ENCODE peak calls at places on chromosomes 5 and 9, in ten cellular contexts. C is endothelial cell, A is psoas muscle, E is RPMI7951, B is WTC11, M is GM03348, F is heart right ventricle, Q is fibroblast of mammary gland, Z is smooth muscle cell of the brain vasculature, I is AG20443. T is an unnamed sample.

GRCh38 chr5:128572546-128573339 is 34.7 kb upstream of the FBN2 start:
- DNase-seq in C (no peak), A (no peak), E (no peak), B (no peak), M (no peak), F (no peak), Q (peak; percentile 68), Z (no peak), I (no peak), T (no peak)

GRCh38 chr9:77176106-77176505 is 1.2 kb upstream of the VPS13A start:
- DNase-seq in C (no peak), A (no peak), E (no peak), B (no peak), M (no peak), F (no peak), Q (no peak), Z (no peak), I (no peak), T (no peak)

GRCh38 chr5:141714542-141715303 is 32.7 kb upstream of the ARAP3 start:
- DNase-seq in C (no peak), A (no peak), E (peak; percentile 24), B (no peak), M (no peak), F (no peak), Q (no peak), Z (no peak), I (no peak), T (no peak)

GRCh38 chr5:8123559-8123958 is 254.6 kb downstream of the MTRR start:
- DNase-seq in C (no peak), A (no peak), E (no peak), B (no peak), M (no peak), F (no peak), Q (no peak), Z (no peak), I (no peak), T (no peak)

GRCh38 chr5:140130949-140131733 is 5.4 kb downstream of the IGIP start:
- DNase-seq in C (no peak), A (no peak), E (no peak), B (no peak), M (no peak), F (no peak), Q (no peak), Z (no peak), I (no peak), T (no peak)

GRCh38 chr5:172478256-172478655 is 23.9 kb upstream of the SH3PXD2B start:
- DNase-seq in C (no peak), A (no peak), E (no peak), B (no peak), M (no peak), F (no peak), Q (no peak), Z (no peak), I (no peak), T (no peak)

GRCh38 chr9:70574222-70574837 is 159.9 kb upstream of the KLF9 start:
- DNase-seq in C (no peak), A (peak; percentile 48), E (no peak), B (no peak), M (peak; percentile 47), F (no peak), Q (peak; percentile 94), Z (no peak), I (peak; percentile 69), T (no peak)

GRCh38 chr5:72453260-72453775 is 53.9 kb downstream of the ZNF366 start:
- DNase-seq in C (no peak), A (no peak), E (no peak), B (no peak), M (peak; percentile 16), F (no peak), Q (no peak), Z (no peak), I (peak; percentile 31), T (no peak)

GRCh38 chr9:97502984-97503861 is 1.8 kb downstream of the TMOD1 start:
- DNase-seq in C (no peak), A (no peak), E (no peak), B (peak; percentile 28), M (no peak), F (no peak), Q (no peak), Z (no peak), I (no peak), T (no peak)

GRCh38 chr5:92519717-92520632 is 1061.0 kb downstream of the NR2F1-AS1 start:
- DNase-seq in C (no peak), A (no peak), E (no peak), B (no peak), M (no peak), F (no peak), Q (peak; percentile 58), Z (no peak), I (no peak), T (no peak)

GRCh38 chr5:135930029-135930948 is 24.5 kb downstream of the LECT2 start:
- DNase-seq in C (peak; percentile 30), A (no peak), E (no peak), B (peak; percentile 76), M (peak; percentile 18), F (peak; percentile 12), Q (no peak), Z (no peak), I (peak; percentile 16), T (no peak)

GRCh38 chr5:176818391-176819098 is 8.2 kb downstream of the UNC5A start:
- DNase-seq in C (no peak), A (no peak), E (no peak), B (no peak), M (no peak), F (no peak), Q (no peak), Z (no peak), I (no peak), T (no peak)

GRCh38 chr9:133125706-133126696 is 5.0 kb upstream of the RALGDS start:
- DNase-seq in C (no peak), A (peak; percentile 57), E (peak; percentile 53), B (no peak), M (peak; percentile 74), F (peak; percentile 47), Q (peak; percentile 74), Z (peak; percentile 55), I (peak; percentile 76), T (no peak)

GRCh38 chr5:61964199-61964598 is 341.8 kb upstream of the KIF2A start:
- DNase-seq in C (no peak), A (no peak), E (peak; percentile 21), B (no peak), M (peak; percentile 37), F (no peak), Q (peak; percentile 19), Z (no peak), I (peak; percentile 12), T (no peak)

GRCh38 chr5:15943487-15943886 is 236.1 kb downstream of the MARCHF11 start:
- DNase-seq in C (no peak), A (no peak), E (no peak), B (no peak), M (peak; percentile 49), F (no peak), Q (no peak), Z (no peak), I (peak; percentile 44), T (no peak)

GRCh38 chr5:31664566-31664965 is 25.6 kb downstream of the PDZD2 start:
- DNase-seq in C (no peak), A (no peak), E (peak; percentile 6), B (peak; percentile 65), M (no peak), F (no peak), Q (peak; percentile 37), Z (no peak), I (no peak), T (no peak)

GRCh38 chr5:52469420-52469819 is 318.3 kb upstream of the ITGA1 start:
- DNase-seq in C (no peak), A (no peak), E (no peak), B (no peak), M (no peak), F (no peak), Q (no peak), Z (no peak), I (no peak), T (no peak)

GRCh38 chr5:133130387-133131118 is 78.7 kb downstream of the HSPA4 start:
- DNase-seq in C (no peak), A (no peak), E (no peak), B (no peak), M (no peak), F (no peak), Q (peak; percentile 31), Z (no peak), I (no peak), T (no peak)

GRCh38 chr9:113523421-113524141 is 60.1 kb downstream of the RGS3 start:
- DNase-seq in C (no peak), A (peak; percentile 51), E (peak; percentile 86), B (no peak), M (peak; percentile 59), F (peak; percentile 63), Q (peak; percentile 14), Z (no peak), I (peak; percentile 79), T (peak; percentile 48)

GRCh38 chr5:161266954-161267353 is 279.6 kb downstream of the GABRB2 start:
- DNase-seq in C (no peak), A (no peak), E (no peak), B (no peak), M (no peak), F (no peak), Q (no peak), Z (no peak), I (no peak), T (no peak)

GRCh38 chr5:150654181-150654580 is 6.9 kb upstream of the MYOZ3 start:
- DNase-seq in C (no peak), A (no peak), E (no peak), B (no peak), M (no peak), F (no peak), Q (no peak), Z (no peak), I (no peak), T (no peak)

GRCh38 chr5:155554500-155554899 is 540.9 kb downstream of the KIF4B start:
- DNase-seq in C (no peak), A (no peak), E (no peak), B (no peak), M (no peak), F (no peak), Q (no peak), Z (no peak), I (no peak), T (no peak)